ENCODE peak calls at places on chromosomes 11 and 22, in five cellular contexts. One of them, this sample, is unnamed.
A peak's percentile ranks its signal among the peaks of the same experiment; 100 is the strongest.

GRCh38 chr11:80638296-80638695 is 1197.5 kb upstream of the TENM4 start:
- DNase-seq in heart right ventricle: no peak
- DNase-seq in CD8-positive, alpha-beta T cell: no peak
- DNase-seq in stomach: no peak
- DNase-seq in dorsolateral prefrontal cortex: no peak
- DNase-seq in this sample: no peak

GRCh38 chr11:102994101-102994500 is 38.6 kb upstream of the MMP13 start:
- DNase-seq in stomach: no peak
- DNase-seq in CD8-positive, alpha-beta T cell: no peak
- DNase-seq in heart right ventricle: no peak
- DNase-seq in dorsolateral prefrontal cortex: no peak
- DNase-seq in this sample: no peak

GRCh38 chr22:30998329-30998728 is 29.3 kb downstream of the TUG1 start:
- DNase-seq in dorsolateral prefrontal cortex: no peak
- DNase-seq in stomach: no peak
- DNase-seq in CD8-positive, alpha-beta T cell: no peak
- DNase-seq in heart right ventricle: no peak
- DNase-seq in this sample: no peak

GRCh38 chr11:65866524-65867283 is 5.9 kb downstream of the EFEMP2 start:
- DNase-seq in heart right ventricle: no peak
- DNase-seq in CD8-positive, alpha-beta T cell: no peak
- DNase-seq in dorsolateral prefrontal cortex: peak; percentile 37
- DNase-seq in stomach: no peak
- DNase-seq in this sample: no peak

GRCh38 chr11:120907971-120908370 is 115.9 kb upstream of the TBCEL start:
- DNase-seq in stomach: no peak
- DNase-seq in CD8-positive, alpha-beta T cell: no peak
- DNase-seq in dorsolateral prefrontal cortex: no peak
- DNase-seq in heart right ventricle: no peak
- DNase-seq in this sample: no peak

GRCh38 chr11:77191823-77192495 is 63.9 kb downstream of the MYO7A start:
- DNase-seq in heart right ventricle: no peak
- DNase-seq in stomach: peak; percentile 90
- DNase-seq in dorsolateral prefrontal cortex: no peak
- DNase-seq in CD8-positive, alpha-beta T cell: peak; percentile 26
- DNase-seq in this sample: no peak

GRCh38 chr11:444397-445144 is 2.8 kb upstream of the ANO9 start:
- DNase-seq in CD8-positive, alpha-beta T cell: no peak
- DNase-seq in dorsolateral prefrontal cortex: no peak
- DNase-seq in stomach: peak; percentile 33
- DNase-seq in heart right ventricle: no peak
- DNase-seq in this sample: no peak

GRCh38 chr11:66001941-66002647 is at the start of the genes BANF1 and EIF1AD:
- DNase-seq in heart right ventricle: peak; percentile 97
- DNase-seq in dorsolateral prefrontal cortex: peak; percentile 90
- DNase-seq in CD8-positive, alpha-beta T cell: peak; percentile 88
- DNase-seq in stomach: peak; percentile 92
- DNase-seq in this sample: peak; percentile 93

GRCh38 chr11:94007426-94007825 is 13.7 kb upstream of the HEPHL1 start:
- DNase-seq in heart right ventricle: no peak
- DNase-seq in dorsolateral prefrontal cortex: no peak
- DNase-seq in stomach: no peak
- DNase-seq in CD8-positive, alpha-beta T cell: no peak
- DNase-seq in this sample: no peak

GRCh38 chr22:19887251-19887985 is 32.7 kb upstream of the GNB1L start:
- DNase-seq in CD8-positive, alpha-beta T cell: no peak
- DNase-seq in heart right ventricle: no peak
- DNase-seq in stomach: no peak
- DNase-seq in dorsolateral prefrontal cortex: no peak
- DNase-seq in this sample: no peak

GRCh38 chr11:8342821-8343681 is 79.4 kb upstream of the LMO1 start:
- DNase-seq in stomach: no peak
- DNase-seq in CD8-positive, alpha-beta T cell: no peak
- DNase-seq in dorsolateral prefrontal cortex: no peak
- DNase-seq in heart right ventricle: no peak
- DNase-seq in this sample: no peak

GRCh38 chr11:69775163-69775755 is at the start of gene FGF4:
- DNase-seq in CD8-positive, alpha-beta T cell: no peak
- DNase-seq in heart right ventricle: no peak
- DNase-seq in dorsolateral prefrontal cortex: no peak
- DNase-seq in stomach: no peak
- DNase-seq in this sample: no peak

GRCh38 chr11:26121466-26121865 is 210.5 kb upstream of the ANO3 start:
- DNase-seq in heart right ventricle: no peak
- DNase-seq in CD8-positive, alpha-beta T cell: no peak
- DNase-seq in stomach: no peak
- DNase-seq in dorsolateral prefrontal cortex: no peak
- DNase-seq in this sample: no peak
- H3K27ac ChIP-seq in heart right ventricle: no peak overlapping the region
- H3K27ac ChIP-seq in CD8-positive, alpha-beta T cell: no peak overlapping the region
- H3K27ac ChIP-seq in stomach: no peak overlapping the region
- H3K27ac ChIP-seq in dorsolateral prefrontal cortex: no peak overlapping the region
- H3K27ac ChIP-seq in this sample: no peak overlapping the region

DNA sequence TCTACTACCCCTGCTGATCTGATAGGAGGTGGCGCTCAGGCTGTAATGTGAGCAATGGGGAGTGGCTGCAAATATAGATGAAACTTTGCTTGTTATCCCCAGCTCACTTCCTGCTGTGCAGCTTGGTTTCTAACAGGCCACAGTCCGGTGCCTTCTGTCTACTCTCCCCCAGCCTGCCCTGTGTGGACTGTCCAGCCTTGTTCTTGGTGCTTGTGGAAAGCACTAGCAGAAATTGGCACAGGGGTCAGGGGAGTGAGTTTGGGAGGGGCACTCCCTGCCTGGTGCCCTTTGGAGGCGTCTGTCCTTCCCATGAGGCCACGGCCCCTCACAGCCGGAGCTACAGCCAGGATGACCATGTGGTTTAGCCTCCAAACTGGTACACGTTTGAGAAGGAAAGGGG is 14.3 kb downstream of the MOV10L1 start:
- DNase-seq in dorsolateral prefrontal cortex: no peak
- DNase-seq in heart right ventricle: no peak
- DNase-seq in stomach: no peak
- DNase-seq in CD8-positive, alpha-beta T cell: no peak
- DNase-seq in this sample: no peak
- H3K27ac ChIP-seq in dorsolateral prefrontal cortex: no peak overlapping the region
- H3K27ac ChIP-seq in heart right ventricle: no peak overlapping the region
- H3K27ac ChIP-seq in stomach: no peak overlapping the region
- H3K27ac ChIP-seq in CD8-positive, alpha-beta T cell: no peak overlapping the region
- H3K27ac ChIP-seq in this sample: no peak overlapping the region

DNA sequence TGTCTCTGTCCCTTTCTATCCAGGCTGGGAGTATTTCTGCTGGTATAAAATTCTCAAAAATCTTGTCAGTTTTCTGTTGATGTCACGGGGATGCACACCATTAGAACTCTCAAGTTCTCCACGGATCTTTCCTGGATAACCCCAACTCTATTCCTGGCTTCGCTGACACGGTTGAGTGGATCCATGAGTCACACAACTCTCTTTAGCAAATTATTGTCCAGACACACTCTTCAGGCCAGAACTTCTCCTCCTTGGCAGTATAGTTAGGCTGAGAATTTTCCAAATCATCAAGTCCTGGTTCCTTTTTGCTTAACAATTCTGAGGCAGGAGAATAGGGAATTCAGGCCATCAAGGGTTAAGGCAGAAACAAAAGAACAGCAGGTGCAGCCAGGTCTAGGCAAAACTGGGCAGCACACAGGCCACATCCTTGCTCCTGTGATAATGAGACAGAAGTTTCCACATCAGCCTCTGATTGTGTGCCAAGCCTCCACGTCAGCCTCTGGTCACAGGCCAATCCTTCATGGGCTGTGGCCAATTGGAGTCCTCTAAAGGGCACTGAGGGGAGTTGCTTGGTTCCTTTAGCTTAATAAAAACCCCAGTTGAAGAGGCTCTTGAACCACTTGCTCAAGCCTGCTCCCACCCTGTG is 5.7 kb upstream of the ACAT1 start:
- DNase-seq in heart right ventricle: peak; percentile 86
- DNase-seq in stomach: peak; percentile 91
- DNase-seq in CD8-positive, alpha-beta T cell: no peak
- DNase-seq in dorsolateral prefrontal cortex: peak; percentile 63
- DNase-seq in this sample: peak; percentile 52
- H3K27ac ChIP-seq in heart right ventricle: peak overlapping the region; percentile 85
- H3K27ac ChIP-seq in stomach: peak overlapping the region; percentile 75
- H3K27ac ChIP-seq in CD8-positive, alpha-beta T cell: no peak overlapping the region
- H3K27ac ChIP-seq in dorsolateral prefrontal cortex: peak overlapping the region; percentile 39
- H3K27ac ChIP-seq in this sample: peak overlapping the region; percentile 23

DNA sequence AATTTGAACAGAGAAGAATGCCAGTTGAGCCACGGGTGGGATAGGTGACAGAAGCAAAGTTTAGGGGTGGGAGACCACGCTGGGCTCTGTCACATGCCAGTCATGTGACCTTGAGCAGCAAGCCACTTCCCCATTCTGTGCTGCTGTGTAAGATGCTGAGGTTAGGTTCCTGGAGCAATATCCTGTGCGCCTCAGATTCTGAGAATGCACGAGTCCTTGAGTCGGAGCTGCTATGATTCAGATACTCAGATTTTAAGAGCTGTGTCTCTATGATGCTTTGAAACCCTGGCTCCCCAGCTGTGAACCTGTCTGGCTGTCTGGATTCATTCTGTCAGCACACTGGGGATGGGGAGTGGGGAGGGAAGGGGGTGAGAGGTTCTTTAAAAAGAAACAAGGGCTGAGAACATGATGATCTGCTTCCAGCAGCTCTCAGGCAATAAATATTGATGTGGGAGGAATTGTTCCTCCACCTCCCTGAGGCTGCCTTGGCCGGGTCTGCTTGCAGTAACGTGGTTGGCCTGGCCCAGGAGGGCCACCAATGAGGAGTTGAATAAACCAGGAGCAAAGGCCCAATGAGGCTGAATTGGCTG is 24.0 kb downstream of the SLCO2B1 start:
- DNase-seq in heart right ventricle: no peak
- DNase-seq in stomach: no peak
- DNase-seq in dorsolateral prefrontal cortex: no peak
- DNase-seq in CD8-positive, alpha-beta T cell: no peak
- DNase-seq in this sample: no peak
- H3K27ac ChIP-seq in heart right ventricle: peak overlapping the region; percentile 0
- H3K27ac ChIP-seq in stomach: peak overlapping the region; percentile 59
- H3K27ac ChIP-seq in dorsolateral prefrontal cortex: peak overlapping the region; percentile 60
- H3K27ac ChIP-seq in CD8-positive, alpha-beta T cell: no peak overlapping the region
- H3K27ac ChIP-seq in this sample: peak overlapping the region; percentile 64

GRCh38 chr11:17354070-17354924 is 2.7 kb downstream of the NCR3LG1 start:
- DNase-seq in stomach: peak; percentile 73
- DNase-seq in CD8-positive, alpha-beta T cell: peak; percentile 49
- DNase-seq in dorsolateral prefrontal cortex: no peak
- DNase-seq in heart right ventricle: peak; percentile 79
- DNase-seq in this sample: peak; percentile 58
- H3K27ac ChIP-seq in stomach: peak overlapping the region; percentile 86
- H3K27ac ChIP-seq in CD8-positive, alpha-beta T cell: peak overlapping the region; percentile 35
- H3K27ac ChIP-seq in dorsolateral prefrontal cortex: peak overlapping the region; percentile 90
- H3K27ac ChIP-seq in heart right ventricle: peak overlapping the region; percentile 83
- H3K27ac ChIP-seq in this sample: no peak overlapping the region

DNA sequence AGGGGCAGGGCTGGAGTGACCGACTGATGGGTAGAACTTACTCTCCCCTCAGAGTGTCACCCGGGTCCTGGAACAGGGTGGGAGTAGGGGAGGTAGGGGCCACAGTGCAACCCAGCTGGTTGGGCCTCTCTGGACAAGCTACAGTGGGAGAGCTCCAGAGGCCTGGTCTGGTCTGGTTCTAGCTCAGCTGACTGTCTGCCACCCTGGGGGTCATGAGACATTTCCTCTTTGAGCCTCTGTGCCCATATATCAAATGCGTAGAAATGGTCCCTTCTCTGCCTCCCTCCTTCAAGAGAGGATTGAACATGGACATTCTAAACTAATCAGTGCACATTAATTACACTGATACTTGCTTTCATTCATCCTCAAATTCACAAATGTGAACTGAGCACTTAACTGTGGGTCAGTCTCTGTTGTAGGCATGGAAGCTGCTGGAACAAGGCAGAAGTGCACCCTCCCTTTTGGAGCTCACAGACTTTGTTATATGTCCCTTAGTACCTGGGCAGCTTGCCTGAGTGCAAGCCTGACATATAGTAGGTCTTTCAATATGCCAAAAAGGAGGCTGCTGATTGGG is 25.6 kb downstream of the ARHGEF17 start:
- DNase-seq in stomach: no peak
- DNase-seq in dorsolateral prefrontal cortex: no peak
- DNase-seq in heart right ventricle: no peak
- DNase-seq in CD8-positive, alpha-beta T cell: no peak
- DNase-seq in this sample: no peak
- H3K27ac ChIP-seq in stomach: peak overlapping the region; percentile 70
- H3K27ac ChIP-seq in dorsolateral prefrontal cortex: peak overlapping the region; percentile 81
- H3K27ac ChIP-seq in heart right ventricle: peak overlapping the region; percentile 88
- H3K27ac ChIP-seq in CD8-positive, alpha-beta T cell: no peak overlapping the region
- H3K27ac ChIP-seq in this sample: peak overlapping the region; percentile 19

GRCh38 chr11:61150656-61151544 is 10.3 kb downstream of the VPS37C start:
- DNase-seq in CD8-positive, alpha-beta T cell: no peak
- DNase-seq in stomach: no peak
- DNase-seq in dorsolateral prefrontal cortex: no peak
- DNase-seq in heart right ventricle: no peak
- DNase-seq in this sample: no peak
- H3K27ac ChIP-seq in CD8-positive, alpha-beta T cell: no peak overlapping the region
- H3K27ac ChIP-seq in stomach: peak overlapping the region; percentile 88
- H3K27ac ChIP-seq in dorsolateral prefrontal cortex: peak overlapping the region; percentile 1
- H3K27ac ChIP-seq in heart right ventricle: no peak overlapping the region
- H3K27ac ChIP-seq in this sample: no peak overlapping the region

GRCh38 chr11:68329993-68330699 is 17.8 kb downstream of the LRP5 start:
- DNase-seq in stomach: no peak
- DNase-seq in dorsolateral prefrontal cortex: no peak
- DNase-seq in CD8-positive, alpha-beta T cell: no peak
- DNase-seq in heart right ventricle: no peak
- DNase-seq in this sample: no peak
- H3K27ac ChIP-seq in stomach: peak overlapping the region; percentile 86
- H3K27ac ChIP-seq in dorsolateral prefrontal cortex: peak overlapping the region; percentile 10
- H3K27ac ChIP-seq in CD8-positive, alpha-beta T cell: no peak overlapping the region
- H3K27ac ChIP-seq in heart right ventricle: peak overlapping the region; percentile 47
- H3K27ac ChIP-seq in this sample: peak overlapping the region; percentile 33

GRCh38 chr11:64186205-64187165 is 514 bp downstream of the STIP1 start:
- DNase-seq in heart right ventricle: no peak
- DNase-seq in CD8-positive, alpha-beta T cell: no peak
- DNase-seq in stomach: no peak
- DNase-seq in dorsolateral prefrontal cortex: no peak
- DNase-seq in this sample: no peak
- H3K27ac ChIP-seq in heart right ventricle: no peak overlapping the region
- H3K27ac ChIP-seq in CD8-positive, alpha-beta T cell: no peak overlapping the region
- H3K27ac ChIP-seq in stomach: no peak overlapping the region
- H3K27ac ChIP-seq in dorsolateral prefrontal cortex: no peak overlapping the region
- H3K27ac ChIP-seq in this sample: no peak overlapping the region

GRCh38 chr22:26362471-26362870 is 66.6 kb upstream of the ASPHD2 start:
- DNase-seq in CD8-positive, alpha-beta T cell: no peak
- DNase-seq in stomach: no peak
- DNase-seq in dorsolateral prefrontal cortex: no peak
- DNase-seq in heart right ventricle: no peak
- DNase-seq in this sample: no peak
- H3K27ac ChIP-seq in CD8-positive, alpha-beta T cell: no peak overlapping the region
- H3K27ac ChIP-seq in stomach: no peak overlapping the region
- H3K27ac ChIP-seq in dorsolateral prefrontal cortex: no peak overlapping the region
- H3K27ac ChIP-seq in heart right ventricle: no peak overlapping the region
- H3K27ac ChIP-seq in this sample: no peak overlapping the region